ENCODE peak calls at places on chromosomes 4 and X, in nine cellular contexts. One of them, this sample, is unnamed.

GRCh38 chrX:24214568-24214967 is 65.0 kb downstream of the ZFX start:
- DNase-seq in vagina: no peak
- DNase-seq in neuronal stem cell: no peak
- DNase-seq in lung: no peak
- DNase-seq in CD4-positive, alpha-beta T cell: no peak
- DNase-seq in endothelial cell of umbilical vein: no peak
- DNase-seq in fibroblast of lung: no peak
- DNase-seq in cardiac muscle cell: no peak
- DNase-seq in A673: no peak
- DNase-seq in this sample: no peak

GRCh38 chr4:128725405-128725804 is 84.1 kb upstream of the JADE1 start:
- DNase-seq in vagina: no peak
- DNase-seq in neuronal stem cell: no peak
- DNase-seq in lung: no peak
- DNase-seq in CD4-positive, alpha-beta T cell: no peak
- DNase-seq in endothelial cell of umbilical vein: no peak
- DNase-seq in fibroblast of lung: no peak
- DNase-seq in cardiac muscle cell: no peak
- DNase-seq in A673: no peak
- DNase-seq in this sample: peak

GRCh38 chrX:15751160-15751819 is 13.2 kb downstream of the CA5B start:
- DNase-seq in vagina: no peak
- DNase-seq in neuronal stem cell: no peak
- DNase-seq in lung: no peak
- DNase-seq in CD4-positive, alpha-beta T cell: no peak
- DNase-seq in endothelial cell of umbilical vein: peak
- DNase-seq in fibroblast of lung: peak
- DNase-seq in cardiac muscle cell: no peak
- DNase-seq in A673: no peak
- DNase-seq in this sample: peak

GRCh38 chr4:119093042-119093827 is 42.4 kb upstream of the MYOZ2 start:
- DNase-seq in vagina: no peak
- DNase-seq in neuronal stem cell: no peak
- DNase-seq in lung: no peak
- DNase-seq in CD4-positive, alpha-beta T cell: no peak
- DNase-seq in endothelial cell of umbilical vein: no peak
- DNase-seq in fibroblast of lung: no peak
- DNase-seq in cardiac muscle cell: no peak
- DNase-seq in A673: no peak
- DNase-seq in this sample: no peak

GRCh38 chr4:176875441-176875930 is 82.8 kb upstream of the VEGFC start:
- DNase-seq in vagina: no peak
- DNase-seq in neuronal stem cell: no peak
- DNase-seq in lung: no peak
- DNase-seq in CD4-positive, alpha-beta T cell: no peak
- DNase-seq in endothelial cell of umbilical vein: no peak
- DNase-seq in fibroblast of lung: no peak
- DNase-seq in cardiac muscle cell: no peak
- DNase-seq in A673: no peak
- DNase-seq in this sample: no peak

GRCh38 chr4:85722806-85723205 is 247.9 kb downstream of the ARHGAP24 start:
- DNase-seq in vagina: no peak
- DNase-seq in neuronal stem cell: no peak
- DNase-seq in lung: no peak
- DNase-seq in CD4-positive, alpha-beta T cell: no peak
- DNase-seq in endothelial cell of umbilical vein: no peak
- DNase-seq in fibroblast of lung: no peak
- DNase-seq in cardiac muscle cell: no peak
- DNase-seq in A673: no peak
- DNase-seq in this sample: no peak

GRCh38 chrX:22057667-22058066 is 25.5 kb downstream of the PHEX start:
- DNase-seq in vagina: no peak
- DNase-seq in neuronal stem cell: no peak
- DNase-seq in lung: no peak
- DNase-seq in CD4-positive, alpha-beta T cell: no peak
- DNase-seq in endothelial cell of umbilical vein: no peak
- DNase-seq in fibroblast of lung: no peak
- DNase-seq in cardiac muscle cell: no peak
- DNase-seq in A673: no peak
- DNase-seq in this sample: no peak

GRCh38 chr4:183798249-183798920 is 106.7 kb upstream of the STOX2 start:
- DNase-seq in vagina: no peak
- DNase-seq in neuronal stem cell: no peak
- DNase-seq in lung: peak
- DNase-seq in CD4-positive, alpha-beta T cell: no peak
- DNase-seq in endothelial cell of umbilical vein: no peak
- DNase-seq in fibroblast of lung: no peak
- DNase-seq in cardiac muscle cell: no peak
- DNase-seq in A673: no peak
- DNase-seq in this sample: peak

GRCh38 chr4:177266492-177266891 is 43.2 kb upstream of the NEIL3 start:
- DNase-seq in vagina: no peak
- DNase-seq in neuronal stem cell: no peak
- DNase-seq in lung: no peak
- DNase-seq in CD4-positive, alpha-beta T cell: no peak
- DNase-seq in endothelial cell of umbilical vein: no peak
- DNase-seq in fibroblast of lung: no peak
- DNase-seq in cardiac muscle cell: no peak
- DNase-seq in A673: no peak
- DNase-seq in this sample: no peak

GRCh38 chrX:150036181-150036580 is 97.9 kb upstream of the EOLA2 start:
- DNase-seq in vagina: no peak
- DNase-seq in neuronal stem cell: no peak
- DNase-seq in lung: no peak
- DNase-seq in CD4-positive, alpha-beta T cell: no peak
- DNase-seq in endothelial cell of umbilical vein: peak
- DNase-seq in fibroblast of lung: peak
- DNase-seq in cardiac muscle cell: peak
- DNase-seq in A673: peak
- DNase-seq in this sample: peak

GRCh38 chr4:176002007-176002623 is 63.5 kb upstream of the WDR17 start:
- DNase-seq in vagina: no peak
- DNase-seq in neuronal stem cell: peak
- DNase-seq in lung: peak
- DNase-seq in CD4-positive, alpha-beta T cell: no peak
- DNase-seq in endothelial cell of umbilical vein: peak
- DNase-seq in fibroblast of lung: peak
- DNase-seq in cardiac muscle cell: no peak
- DNase-seq in A673: peak
- DNase-seq in this sample: no peak

GRCh38 chr4:82694892-82695291 is 103.7 kb downstream of the SCD5 start:
- DNase-seq in vagina: no peak
- DNase-seq in neuronal stem cell: no peak
- DNase-seq in lung: no peak
- DNase-seq in CD4-positive, alpha-beta T cell: no peak
- DNase-seq in endothelial cell of umbilical vein: no peak
- DNase-seq in fibroblast of lung: no peak
- DNase-seq in cardiac muscle cell: no peak
- DNase-seq in A673: no peak
- DNase-seq in this sample: no peak

GRCh38 chr4:73862357-73862756 is 6.8 kb upstream of the CXCL1 start:
- DNase-seq in vagina: no peak
- DNase-seq in neuronal stem cell: no peak
- DNase-seq in lung: no peak
- DNase-seq in CD4-positive, alpha-beta T cell: no peak
- DNase-seq in endothelial cell of umbilical vein: peak
- DNase-seq in fibroblast of lung: peak
- DNase-seq in cardiac muscle cell: no peak
- DNase-seq in A673: no peak
- DNase-seq in this sample: no peak

GRCh38 chrX:110146521-110146920 is 143.6 kb downstream of the TMEM164 start:
- DNase-seq in vagina: no peak
- DNase-seq in neuronal stem cell: peak
- DNase-seq in lung: peak
- DNase-seq in CD4-positive, alpha-beta T cell: no peak
- DNase-seq in endothelial cell of umbilical vein: peak
- DNase-seq in fibroblast of lung: peak
- DNase-seq in cardiac muscle cell: peak
- DNase-seq in A673: peak
- DNase-seq in this sample: peak

GRCh38 chr4:3420606-3420955 is 21.2 kb upstream of the HGFAC start:
- DNase-seq in vagina: no peak
- DNase-seq in neuronal stem cell: no peak
- DNase-seq in lung: no peak
- DNase-seq in CD4-positive, alpha-beta T cell: no peak
- DNase-seq in endothelial cell of umbilical vein: no peak
- DNase-seq in fibroblast of lung: no peak
- DNase-seq in cardiac muscle cell: no peak
- DNase-seq in A673: no peak
- DNase-seq in this sample: no peak

GRCh38 chr4:147480891-147481576 is at the start of gene EDNRA:
- DNase-seq in vagina: no peak
- DNase-seq in neuronal stem cell: peak
- DNase-seq in lung: no peak
- DNase-seq in CD4-positive, alpha-beta T cell: no peak
- DNase-seq in endothelial cell of umbilical vein: no peak
- DNase-seq in fibroblast of lung: peak
- DNase-seq in cardiac muscle cell: peak
- DNase-seq in A673: peak
- DNase-seq in this sample: no peak

GRCh38 chrX:40155617-40156471 is 58.1 kb upstream of the BCOR start:
- DNase-seq in vagina: no peak
- DNase-seq in neuronal stem cell: no peak
- DNase-seq in lung: no peak
- DNase-seq in CD4-positive, alpha-beta T cell: no peak
- DNase-seq in endothelial cell of umbilical vein: no peak
- DNase-seq in fibroblast of lung: no peak
- DNase-seq in cardiac muscle cell: no peak
- DNase-seq in A673: peak
- DNase-seq in this sample: peak

GRCh38 chrX:153318811-153319210 is 2.8 kb downstream of the PNMA6F start:
- DNase-seq in vagina: no peak
- DNase-seq in neuronal stem cell: no peak
- DNase-seq in lung: no peak
- DNase-seq in CD4-positive, alpha-beta T cell: no peak
- DNase-seq in endothelial cell of umbilical vein: no peak
- DNase-seq in fibroblast of lung: no peak
- DNase-seq in cardiac muscle cell: no peak
- DNase-seq in A673: no peak
- DNase-seq in this sample: no peak

GRCh38 chrX:44344194-44344593 is 722 bp upstream of the EFHC2 start:
- DNase-seq in vagina: no peak
- DNase-seq in neuronal stem cell: no peak
- DNase-seq in lung: peak
- DNase-seq in CD4-positive, alpha-beta T cell: peak
- DNase-seq in endothelial cell of umbilical vein: no peak
- DNase-seq in fibroblast of lung: no peak
- DNase-seq in cardiac muscle cell: no peak
- DNase-seq in A673: no peak
- DNase-seq in this sample: peak

GRCh38 chr4:108168213-108168671 is 490 bp downstream of the LEF1 start:
- DNase-seq in vagina: no peak
- DNase-seq in neuronal stem cell: peak
- DNase-seq in lung: no peak
- DNase-seq in CD4-positive, alpha-beta T cell: no peak
- DNase-seq in endothelial cell of umbilical vein: peak
- DNase-seq in fibroblast of lung: peak
- DNase-seq in cardiac muscle cell: no peak
- DNase-seq in A673: no peak
- DNase-seq in this sample: no peak
- H3K27ac ChIP-seq in vagina: peak
- H3K27ac ChIP-seq in neuronal stem cell: peak
- H3K27ac ChIP-seq in lung: no peak
- H3K27ac ChIP-seq in CD4-positive, alpha-beta T cell: peak
- H3K27ac ChIP-seq in endothelial cell of umbilical vein: no peak
- H3K27ac ChIP-seq in fibroblast of lung: no peak
- H3K27ac ChIP-seq in cardiac muscle cell: peak
- H3K27ac ChIP-seq in A673: no peak
- H3K27ac ChIP-seq in this sample: no peak

GRCh38 chr4:70713453-70714026 is 8.2 kb upstream of the RUFY3 start:
- DNase-seq in vagina: no peak
- DNase-seq in neuronal stem cell: no peak
- DNase-seq in lung: no peak
- DNase-seq in CD4-positive, alpha-beta T cell: no peak
- DNase-seq in endothelial cell of umbilical vein: no peak
- DNase-seq in fibroblast of lung: no peak
- DNase-seq in cardiac muscle cell: no peak
- DNase-seq in A673: no peak
- DNase-seq in this sample: no peak
- H3K27ac ChIP-seq in vagina: no peak
- H3K27ac ChIP-seq in neuronal stem cell: no peak
- H3K27ac ChIP-seq in lung: no peak
- H3K27ac ChIP-seq in CD4-positive, alpha-beta T cell: no peak
- H3K27ac ChIP-seq in endothelial cell of umbilical vein: no peak
- H3K27ac ChIP-seq in fibroblast of lung: no peak
- H3K27ac ChIP-seq in cardiac muscle cell: no peak
- H3K27ac ChIP-seq in A673: no peak
- H3K27ac ChIP-seq in this sample: no peak

GRCh38 chr4:137524642-137525384 is 7.5 kb downstream of the PCDH18 start:
- DNase-seq in vagina: no peak
- DNase-seq in neuronal stem cell: no peak
- DNase-seq in lung: no peak
- DNase-seq in CD4-positive, alpha-beta T cell: no peak
- DNase-seq in endothelial cell of umbilical vein: peak
- DNase-seq in fibroblast of lung: peak
- DNase-seq in cardiac muscle cell: peak
- DNase-seq in A673: no peak
- DNase-seq in this sample: no peak

GRCh38 chr4:137521053-137521452 is 11.2 kb downstream of the PCDH18 start:
- DNase-seq in vagina: no peak
- DNase-seq in neuronal stem cell: no peak
- DNase-seq in lung: no peak
- DNase-seq in CD4-positive, alpha-beta T cell: no peak
- DNase-seq in endothelial cell of umbilical vein: no peak
- DNase-seq in fibroblast of lung: no peak
- DNase-seq in cardiac muscle cell: no peak
- DNase-seq in A673: no peak
- DNase-seq in this sample: no peak

GRCh38 chr4:137514401-137515116 is 17.7 kb downstream of the PCDH18 start:
- DNase-seq in vagina: no peak
- DNase-seq in neuronal stem cell: no peak
- DNase-seq in lung: no peak
- DNase-seq in CD4-positive, alpha-beta T cell: no peak
- DNase-seq in endothelial cell of umbilical vein: no peak
- DNase-seq in fibroblast of lung: no peak
- DNase-seq in cardiac muscle cell: no peak
- DNase-seq in A673: no peak
- DNase-seq in this sample: no peak

GRCh38 chr4:137523329-137523728 is 9.0 kb downstream of the PCDH18 start:
- DNase-seq in vagina: no peak
- DNase-seq in neuronal stem cell: no peak
- DNase-seq in lung: no peak
- DNase-seq in CD4-positive, alpha-beta T cell: no peak
- DNase-seq in endothelial cell of umbilical vein: no peak
- DNase-seq in fibroblast of lung: no peak
- DNase-seq in cardiac muscle cell: no peak
- DNase-seq in A673: no peak
- DNase-seq in this sample: no peak

GRCh38 chr4:137519406-137519805 is 12.9 kb downstream of the PCDH18 start:
- DNase-seq in vagina: no peak
- DNase-seq in neuronal stem cell: no peak
- DNase-seq in lung: no peak
- DNase-seq in CD4-positive, alpha-beta T cell: no peak
- DNase-seq in endothelial cell of umbilical vein: peak
- DNase-seq in fibroblast of lung: peak
- DNase-seq in cardiac muscle cell: peak
- DNase-seq in A673: no peak
- DNase-seq in this sample: no peak
- H3K27ac ChIP-seq in vagina: no peak
- H3K27ac ChIP-seq in neuronal stem cell: no peak
- H3K27ac ChIP-seq in lung: no peak
- H3K27ac ChIP-seq in CD4-positive, alpha-beta T cell: no peak
- H3K27ac ChIP-seq in endothelial cell of umbilical vein: peak
- H3K27ac ChIP-seq in fibroblast of lung: no peak
- H3K27ac ChIP-seq in cardiac muscle cell: no peak
- H3K27ac ChIP-seq in A673: no peak
- H3K27ac ChIP-seq in this sample: no peak

GRCh38 chr4:6601661-6602250 is 26.8 kb downstream of the MAN2B2 start:
- DNase-seq in vagina: no peak
- DNase-seq in neuronal stem cell: no peak
- DNase-seq in lung: no peak
- DNase-seq in CD4-positive, alpha-beta T cell: no peak
- DNase-seq in endothelial cell of umbilical vein: no peak
- DNase-seq in fibroblast of lung: no peak
- DNase-seq in cardiac muscle cell: no peak
- DNase-seq in A673: no peak
- DNase-seq in this sample: no peak
- H3K27ac ChIP-seq in vagina: no peak
- H3K27ac ChIP-seq in neuronal stem cell: no peak
- H3K27ac ChIP-seq in lung: no peak
- H3K27ac ChIP-seq in CD4-positive, alpha-beta T cell: no peak
- H3K27ac ChIP-seq in endothelial cell of umbilical vein: no peak
- H3K27ac ChIP-seq in fibroblast of lung: no peak
- H3K27ac ChIP-seq in cardiac muscle cell: no peak
- H3K27ac ChIP-seq in A673: no peak
- H3K27ac ChIP-seq in this sample: no peak

This sample was measured in small intestine.